ENCODE peak calls at places on chromosomes 7 and 10, in eight cellular contexts. One of them, this sample, is unnamed.

GRCh38 chr10:75014516-75015230 is 96.8 kb upstream of the SAMD8 start:
- DNase-seq in NCI-H446 treated with DMSO at 0.1 percent for 48 hours: no peak
- DNase-seq in AG04450: no peak
- DNase-seq in dorsolateral prefrontal cortex: no peak
- DNase-seq in activated CD4-positive, CD25-positive, alpha-beta regulatory T cell: no peak
- DNase-seq in left colon: no peak
- DNase-seq in HuH-7: no peak
- DNase-seq in activated T-cell treated with anti-CD3 and anti-CD28 coated beads, Interleukin-2, amount 50 U/mL, for 24 hours: no peak
- DNase-seq in this sample: no peak

GRCh38 chr10:10826125-10826524 is 191.5 kb upstream of the CELF2 start:
- DNase-seq in AG04450: peak; percentile 55
- DNase-seq in activated CD4-positive, CD25-positive, alpha-beta regulatory T cell: no peak
- DNase-seq in activated T-cell treated with anti-CD3 and anti-CD28 coated beads, Interleukin-2, amount 50 U/mL, for 24 hours: no peak
- DNase-seq in NCI-H446 treated with DMSO at 0.1 percent for 48 hours: no peak
- DNase-seq in left colon: no peak
- DNase-seq in dorsolateral prefrontal cortex: no peak
- DNase-seq in HuH-7: no peak
- DNase-seq in this sample: no peak

GRCh38 chr10:94397549-94398370 is 4.6 kb upstream of the TBC1D12 start:
- DNase-seq in NCI-H446 treated with DMSO at 0.1 percent for 48 hours: no peak
- DNase-seq in dorsolateral prefrontal cortex: no peak
- DNase-seq in left colon: no peak
- DNase-seq in activated CD4-positive, CD25-positive, alpha-beta regulatory T cell: no peak
- DNase-seq in activated T-cell treated with anti-CD3 and anti-CD28 coated beads, Interleukin-2, amount 50 U/mL, for 24 hours: no peak
- DNase-seq in HuH-7: peak; percentile 19
- DNase-seq in AG04450: no peak
- DNase-seq in this sample: no peak

GRCh38 chr7:25625316-25625715 is 397.0 kb upstream of the NPVF start:
- DNase-seq in activated T-cell treated with anti-CD3 and anti-CD28 coated beads, Interleukin-2, amount 50 U/mL, for 24 hours: no peak
- DNase-seq in left colon: no peak
- DNase-seq in activated CD4-positive, CD25-positive, alpha-beta regulatory T cell: no peak
- DNase-seq in HuH-7: no peak
- DNase-seq in AG04450: no peak
- DNase-seq in dorsolateral prefrontal cortex: no peak
- DNase-seq in NCI-H446 treated with DMSO at 0.1 percent for 48 hours: no peak
- DNase-seq in this sample: no peak

GRCh38 chr10:132322621-132323048 is 9.4 kb upstream of the LRRC27 start:
- DNase-seq in activated CD4-positive, CD25-positive, alpha-beta regulatory T cell: no peak
- DNase-seq in HuH-7: no peak
- DNase-seq in NCI-H446 treated with DMSO at 0.1 percent for 48 hours: no peak
- DNase-seq in left colon: peak; percentile 20
- DNase-seq in activated T-cell treated with anti-CD3 and anti-CD28 coated beads, Interleukin-2, amount 50 U/mL, for 24 hours: no peak
- DNase-seq in AG04450: no peak
- DNase-seq in dorsolateral prefrontal cortex: no peak
- DNase-seq in this sample: no peak

GRCh38 chr10:29356931-29357330 is 68.1 kb downstream of the LYZL1 start:
- DNase-seq in left colon: no peak
- DNase-seq in HuH-7: no peak
- DNase-seq in AG04450: no peak
- DNase-seq in dorsolateral prefrontal cortex: no peak
- DNase-seq in NCI-H446 treated with DMSO at 0.1 percent for 48 hours: no peak
- DNase-seq in activated T-cell treated with anti-CD3 and anti-CD28 coated beads, Interleukin-2, amount 50 U/mL, for 24 hours: no peak
- DNase-seq in activated CD4-positive, CD25-positive, alpha-beta regulatory T cell: no peak
- DNase-seq in this sample: no peak

GRCh38 chr10:77004917-77005564 is 632.6 kb downstream of the KCNMA1 start:
- DNase-seq in left colon: no peak
- DNase-seq in dorsolateral prefrontal cortex: no peak
- DNase-seq in activated T-cell treated with anti-CD3 and anti-CD28 coated beads, Interleukin-2, amount 50 U/mL, for 24 hours: no peak
- DNase-seq in HuH-7: peak; percentile 15
- DNase-seq in activated CD4-positive, CD25-positive, alpha-beta regulatory T cell: no peak
- DNase-seq in AG04450: peak; percentile 37
- DNase-seq in NCI-H446 treated with DMSO at 0.1 percent for 48 hours: no peak
- DNase-seq in this sample: no peak

GRCh38 chr10:88493676-88494483 is 89.2 kb downstream of the RNLS start:
- DNase-seq in activated CD4-positive, CD25-positive, alpha-beta regulatory T cell: no peak
- DNase-seq in activated T-cell treated with anti-CD3 and anti-CD28 coated beads, Interleukin-2, amount 50 U/mL, for 24 hours: no peak
- DNase-seq in AG04450: peak; percentile 33
- DNase-seq in NCI-H446 treated with DMSO at 0.1 percent for 48 hours: no peak
- DNase-seq in dorsolateral prefrontal cortex: no peak
- DNase-seq in left colon: no peak
- DNase-seq in HuH-7: no peak
- DNase-seq in this sample: no peak

GRCh38 chr7:2002561-2003450 is 229.9 kb downstream of the MAD1L1 start:
- DNase-seq in left colon: peak; percentile 19
- DNase-seq in HuH-7: no peak
- DNase-seq in dorsolateral prefrontal cortex: peak; percentile 6
- DNase-seq in activated CD4-positive, CD25-positive, alpha-beta regulatory T cell: no peak
- DNase-seq in activated T-cell treated with anti-CD3 and anti-CD28 coated beads, Interleukin-2, amount 50 U/mL, for 24 hours: no peak
- DNase-seq in AG04450: no peak
- DNase-seq in NCI-H446 treated with DMSO at 0.1 percent for 48 hours: no peak
- DNase-seq in this sample: peak; percentile 37

GRCh38 chr10:69636273-69636575 is 6.2 kb downstream of the FAM241B start:
- DNase-seq in activated T-cell treated with anti-CD3 and anti-CD28 coated beads, Interleukin-2, amount 50 U/mL, for 24 hours: no peak
- DNase-seq in dorsolateral prefrontal cortex: no peak
- DNase-seq in AG04450: no peak
- DNase-seq in activated CD4-positive, CD25-positive, alpha-beta regulatory T cell: no peak
- DNase-seq in HuH-7: no peak
- DNase-seq in left colon: no peak
- DNase-seq in NCI-H446 treated with DMSO at 0.1 percent for 48 hours: no peak
- DNase-seq in this sample: no peak

This sample was measured in Peyer's patch.